ENCODE peak calls at places on chromosomes 6 and 20, in seven cellular contexts. J is GM12878, B is GM12891, E is SK-N-SH, S is HepG2, K is H1, I is K562. Q is an unnamed sample.

GRCh38 chr6:83870649-83871048 is 11.2 kb downstream of the CYB5R4 start:
- DNase-seq in J (no peak), B (no peak), E (no peak), S (peak; percentile 16), K (no peak), I (no peak), Q (no peak)

GRCh38 chr6:7101290-7101689 is 6.5 kb upstream of the RREB1 start:
- DNase-seq in J (no peak), B (no peak), E (no peak), S (peak; percentile 67), K (no peak), I (no peak), Q (no peak)

GRCh38 chr6:62615366-62616015 is 329.5 kb upstream of the KHDRBS2 start:
- DNase-seq in J (no peak), B (no peak), E (no peak), S (peak; percentile 5), K (no peak), I (no peak), Q (no peak)

GRCh38 chr6:45562171-45562570 is 184.4 kb upstream of the SUPT3H start:
- DNase-seq in J (no peak), B (no peak), E (no peak), S (no peak), K (peak; percentile 26), I (no peak), Q (no peak)

GRCh38 chr6:54697423-54697822 is 149.1 kb upstream of the FAM83B start:
- DNase-seq in J (no peak), B (no peak), E (no peak), S (no peak), K (no peak), I (no peak), Q (no peak)

GRCh38 chr20:48945840-48946514 is 24.5 kb downstream of the ARFGEF2 start:
- DNase-seq in J (no peak), B (no peak), E (no peak), S (no peak), K (no peak), I (no peak), Q (no peak)

GRCh38 chr6:166360243-166361079 is 18.1 kb upstream of the SFT2D1 start:
- DNase-seq in J (no peak), B (no peak), E (no peak), S (no peak), K (no peak), I (no peak), Q (no peak)

GRCh38 chr6:113495521-113495920 is 361.6 kb upstream of the MARCKS start:
- DNase-seq in J (no peak), B (no peak), E (no peak), S (no peak), K (no peak), I (no peak), Q (no peak)

GRCh38 chr20:9839626-9840025 is 750 bp upstream of the PAK5 start:
- DNase-seq in J (no peak), B (no peak), E (no peak), S (no peak), K (no peak), I (no peak), Q (no peak)

GRCh38 chr6:159077123-159077522 is 32.3 kb upstream of the TAGAP start:
- DNase-seq in J (no peak), B (no peak), E (peak; percentile 20), S (no peak), K (no peak), I (no peak), Q (no peak)

GRCh38 chr6:151107897-151108427 is 131.8 kb upstream of the AKAP12 start:
- DNase-seq in J (no peak), B (no peak), E (no peak), S (peak; percentile 15), K (no peak), I (no peak), Q (no peak)

GRCh38 chr6:129749749-129750120 is 39.8 kb upstream of the ARHGAP18 start:
- DNase-seq in J (peak; percentile 61), B (no peak), E (no peak), S (no peak), K (no peak), I (peak; percentile 16), Q (peak; percentile 6)

GRCh38 chr6:139722540-139722939 is 348.1 kb upstream of the CITED2 start:
- DNase-seq in J (no peak), B (no peak), E (no peak), S (no peak), K (no peak), I (no peak), Q (no peak)

GRCh38 chr20:58709013-58709702 is 16.6 kb downstream of the NPEPL1 start:
- DNase-seq in J (no peak), B (no peak), E (peak; percentile 19), S (no peak), K (peak; percentile 31), I (no peak), Q (no peak)

GRCh38 chr6:34052071-34052825 is 93.6 kb downstream of the GRM4 start:
- DNase-seq in J (no peak), B (no peak), E (no peak), S (no peak), K (no peak), I (no peak), Q (no peak)

GRCh38 chr6:142696689-142697088 is 248.3 kb downstream of the HIVEP2 start:
- DNase-seq in J (no peak), B (no peak), E (no peak), S (no peak), K (no peak), I (no peak), Q (no peak)
- TF ChIP-seq TAF1 in J (no peak), B (no peak), E (no peak), S (no peak), K (no peak), I (no peak), Q (no peak)

DNA sequence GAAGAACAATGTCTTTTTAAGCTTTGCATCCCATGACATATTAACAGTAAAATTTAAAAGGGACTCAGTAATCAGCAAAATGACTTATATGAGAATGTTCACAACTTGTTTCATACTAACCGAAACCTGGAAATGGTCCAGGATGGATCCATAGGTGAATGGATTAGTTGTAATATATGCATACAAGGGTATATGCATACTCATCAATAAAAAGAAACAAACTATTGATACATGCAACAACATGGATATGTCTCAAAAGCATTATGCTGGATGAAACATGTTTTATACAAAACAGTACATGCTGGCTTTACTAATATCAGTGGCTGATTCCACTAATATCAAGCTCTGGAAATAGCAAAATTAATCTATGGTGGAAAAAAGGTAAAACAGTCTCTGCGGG is 108.5 kb upstream of the HIVEP1 start:
- DNase-seq in J (no peak), B (no peak), E (no peak), S (no peak), K (no peak), I (no peak), Q (no peak)
- TF ChIP-seq POLR2AphosphoS5 in J (no peak), B (no peak), E (no peak), S (no peak), K (no peak), I (no peak), Q (no peak)

GRCh38 chr6:107310362-107310761 is 149.0 kb downstream of the PDSS2 start:
- DNase-seq in J (no peak), B (no peak), E (no peak), S (no peak), K (no peak), I (no peak), Q (no peak)
- TF ChIP-seq TAF1 in J (no peak), B (no peak), E (no peak), S (no peak), K (no peak), I (no peak), Q (no peak)

GRCh38 chr6:32102255-32102654 is 6.9 kb downstream of the TNXB start:
- DNase-seq in J (no peak), B (no peak), E (no peak), S (no peak), K (no peak), I (no peak), Q (no peak)

GRCh38 chr6:32096087-32096393 is 13.1 kb downstream of the TNXB start:
- DNase-seq in J (no peak), B (no peak), E (peak; percentile 59), S (no peak), K (no peak), I (no peak), Q (no peak)

GRCh38 chr6:32095338-32096086 is 13.6 kb downstream of the TNXB start:
- DNase-seq in J (no peak), B (no peak), E (peak; percentile 64), S (no peak), K (no peak), I (no peak), Q (no peak)

GRCh38 chr6:32092760-32093497 is 16.2 kb downstream of the TNXB start:
- DNase-seq in J (no peak), B (no peak), E (no peak), S (no peak), K (no peak), I (no peak), Q (no peak)

GRCh38 chr6:32096394-32097258 is 12.5 kb downstream of the TNXB start:
- DNase-seq in J (no peak), B (no peak), E (peak; percentile 77), S (no peak), K (peak; percentile 66), I (no peak), Q (no peak)
- TF ChIP-seq POLR2AphosphoS5 in J (no peak), B (no peak), E (no peak), S (no peak), K (no peak), I (no peak), Q (no peak)

Q was measured in GM12892.